ENCODE peak calls at places on chromosomes 2 and 18, in four cellular contexts. Z is A549, M is Peyer's patch, T is H1. I is an unnamed sample.
A peak's percentile ranks its signal among the peaks of the same experiment; 100 is the strongest.

GRCh38 chr2:2586068-2586776 is 255.1 kb upstream of the MYT1L start:
- DNase-seq in T (no peak), M (no peak), Z (no peak), I (no peak)

GRCh38 chr18:56245856-56246575 is 392.4 kb downstream of the TXNL1 start:
- DNase-seq in T (no peak), M (no peak), Z (peak; percentile 5), I (no peak)

GRCh38 chr2:118094503-118094902 is 6.2 kb downstream of the INSIG2 start:
- DNase-seq in T (no peak), M (no peak), Z (no peak), I (no peak)

GRCh38 chr2:172350844-172351480 is 76.4 kb upstream of the ITGA6 start:
- DNase-seq in T (no peak), Z (no peak), M (no peak), I (no peak)

GRCh38 chr2:9941196-9941995 is 10.1 kb upstream of the GRHL1 start:
- DNase-seq in T (no peak), M (no peak), Z (no peak), I (no peak)

GRCh38 chr2:160125828-160126227 is 63.4 kb upstream of the PLA2R1 start:
- DNase-seq in Z (no peak), M (no peak), T (no peak), I (no peak)

GRCh38 chr2:102114851-102115497 is 27.6 kb upstream of the IL1R1 start:
- DNase-seq in T (no peak), M (no peak), Z (no peak), I (no peak)

GRCh38 chr2:30412392-30413321 is 34.4 kb upstream of the LCLAT1 start:
- DNase-seq in Z (no peak), M (no peak), T (no peak), I (peak; percentile 85)

GRCh38 chr18:11655605-11655932 is 33.5 kb upstream of the GNAL start:
- DNase-seq in Z (no peak), T (no peak), M (no peak), I (no peak)

GRCh38 chr18:75204262-75204977 is 4.5 kb downstream of the PTGR3 start:
- DNase-seq in M (peak; percentile 68), T (no peak), Z (no peak), I (no peak)

GRCh38 chr2:11712866-11713265 is 33.6 kb upstream of the LPIN1 start:
- DNase-seq in M (no peak), Z (no peak), T (no peak), I (no peak)

GRCh38 chr2:208142255-208142924 is 3.6 kb downstream of the CRYGB start:
- DNase-seq in T (no peak), M (no peak), Z (no peak), I (no peak)

GRCh38 chr2:218710334-218710686 is 325 bp upstream of the TTLL4 start:
- DNase-seq in T (no peak), M (no peak), Z (no peak), I (no peak)

GRCh38 chr2:120262761-120263428 is 10.2 kb downstream of the RALB start:
- DNase-seq in Z (no peak), M (no peak), T (no peak), I (no peak)

GRCh38 chr18:72762505-72763122 is 105.2 kb downstream of the NETO1 start:
- DNase-seq in T (no peak), M (no peak), Z (peak; percentile 49), I (no peak)

GRCh38 chr2:98396745-98397355 is 47.8 kb upstream of the INPP4A start:
- DNase-seq in M (no peak), T (no peak), Z (no peak), I (no peak)

GRCh38 chr2:111072220-111072871 is 48.4 kb upstream of the BCL2L11 start:
- DNase-seq in Z (peak; percentile 44), T (no peak), M (no peak), I (no peak)

GRCh38 chr2:234203135-234203984 is 152.9 kb downstream of the SPP2 start:
- DNase-seq in T (no peak), M (no peak), Z (peak; percentile 94), I (no peak)

GRCh38 chr18:51153659-51154371 is 43.7 kb downstream of the MEX3C start:
- DNase-seq in Z (no peak), T (no peak), M (no peak), I (no peak)

GRCh38 chr2:181104512-181105121 is 124.2 kb downstream of the UBE2E3 start:
- DNase-seq in M (no peak), T (no peak), Z (peak; percentile 58), I (no peak)

GRCh38 chr18:34650121-34650545 is 60.0 kb upstream of the DTNA start:
- DNase-seq in Z (no peak), T (no peak), M (no peak), I (no peak)

GRCh38 chr2:25032094-25032493 is 9.8 kb upstream of the EFR3B start:
- DNase-seq in Z (no peak), M (no peak), T (no peak), I (no peak)

GRCh38 chr2:157923598-157923997 is 47.5 kb upstream of the ACVR1 start:
- DNase-seq in Z (no peak), M (no peak), T (no peak), I (no peak)

GRCh38 chr2:162885281-162886070 is 46.9 kb upstream of the KCNH7 start:
- DNase-seq in T (no peak), Z (no peak), M (no peak), I (no peak)

GRCh38 chr2:74498500-74499268 is 719 bp downstream of the LBX2 start:
- DNase-seq in T (no peak), M (peak; percentile 70), Z (peak; percentile 32), I (no peak)

GRCh38 chr2:121804340-121804739 is 48.9 kb downstream of the TSN start:
- DNase-seq in T (no peak), Z (no peak), M (no peak), I (no peak)

GRCh38 chr2:74186038-74186437 is 7.4 kb upstream of the MOB1A start:
- DNase-seq in M (no peak), T (no peak), Z (no peak), I (peak; percentile 68)

GRCh38 chr2:219743548-219743947 is 116.1 kb downstream of the SLC4A3 start:
- DNase-seq in M (no peak), Z (no peak), T (no peak), I (no peak)

GRCh38 chr2:84676295-84676694 is 160.0 kb downstream of the DNAH6 start:
- DNase-seq in M (no peak), T (no peak), Z (no peak), I (no peak)

GRCh38 chr18:76363451-76364120 is 131.5 kb downstream of the ZNF516 start:
- DNase-seq in Z (no peak), M (no peak), T (no peak), I (no peak)

GRCh38 chr2:109255594-109255993 is 126.6 kb downstream of the SH3RF3 start:
- DNase-seq in M (no peak), T (no peak), Z (no peak), I (no peak)

GRCh38 chr2:134087371-134087921 is 166.4 kb upstream of the MGAT5 start:
- DNase-seq in Z (no peak), M (no peak), T (no peak), I (no peak)

GRCh38 chr2:189300917-189301316 is 121.4 kb upstream of the COL5A2 start:
- DNase-seq in M (no peak), Z (no peak), T (no peak), I (no peak)

GRCh38 chr2:180753809-180754761 is 226.3 kb upstream of the UBE2E3 start:
- DNase-seq in Z (no peak), T (no peak), M (no peak), I (no peak)

GRCh38 chr2:40016151-40016885 is 237.3 kb upstream of the THUMPD2 start:
- DNase-seq in M (no peak), T (no peak), Z (no peak), I (no peak)

GRCh38 chr2:218003265-218003950 is 613 bp upstream of the TNS1 start:
- DNase-seq in Z (no peak), M (no peak), T (no peak), I (peak; percentile 85)

GRCh38 chr2:221915926-221916325 is 343.8 kb upstream of the EPHA4 start:
- DNase-seq in Z (no peak), T (no peak), M (no peak), I (no peak)

GRCh38 chr2:70645733-70646420 is 92.3 kb upstream of the TGFA start:
- DNase-seq in T (no peak), M (no peak), Z (peak; percentile 32), I (no peak)

GRCh38 chr2:175004980-175005832 is at the start of gene CHN1:
- DNase-seq in Z (peak; percentile 87), M (peak; percentile 67), T (no peak), I (peak; percentile 91)

GRCh38 chr2:41061371-41061770 is 609.5 kb upstream of the SLC8A1 start:
- DNase-seq in T (no peak), M (no peak), Z (no peak), I (no peak)

DNA sequence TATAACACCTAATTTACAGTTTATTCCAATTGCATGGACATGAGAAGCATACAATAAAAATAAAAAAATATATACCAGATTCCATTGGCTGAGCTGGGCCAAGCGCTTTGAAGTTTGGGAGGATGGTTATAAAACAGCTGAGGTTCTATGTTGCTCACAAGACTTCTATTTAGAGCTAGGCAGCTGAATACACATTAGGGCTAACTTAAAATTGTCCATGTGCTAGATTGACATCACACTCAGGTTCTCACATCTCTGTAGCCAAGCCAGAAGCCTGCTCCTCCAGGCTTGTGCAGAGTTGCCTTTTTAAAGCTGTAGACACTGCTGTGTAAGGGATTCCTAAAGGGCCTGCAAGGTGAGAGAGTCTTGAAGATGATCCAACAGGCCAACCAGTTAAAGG is 871.1 kb upstream of the FANCL start:
- DNase-seq in Z (no peak), M (no peak), T (no peak), I (no peak)
- TF ChIP-seq POLR2A in Z (no peak), M (no peak), T (no peak), I (no peak)

GRCh38 chr2:130390460-130391057 is 34.7 kb downstream of the PTPN18 start:
- DNase-seq in Z (no peak), M (no peak), T (no peak), I (peak; percentile 72)
- H3K4me1 ChIP-seq in Z (peaks cover 16% of the 10 kb centered on the region), M (no peaks in the 10 kb centered on the region), T (peaks cover 2% of the 10 kb centered on the region), I (peaks cover 16% of the 10 kb centered on the region)

GRCh38 chr2:168633895-168634294 is 168.5 kb upstream of the NOSTRIN start:
- DNase-seq in M (no peak), Z (no peak), T (no peak), I (no peak)
- H3K27ac ChIP-seq in M (no peak overlapping the region), Z (no peak overlapping the region), T (no peak overlapping the region), I (peak overlapping the region; percentile 71)

GRCh38 chr2:187553908-187554703 is at the start of gene TFPI:
- DNase-seq in Z (peak; percentile 70), T (no peak), M (no peak), I (no peak)
- TF ChIP-seq POLR2A in Z (no peak), T (no peak), M (no peak), I (no peak)

GRCh38 chr2:26765475-26766200 is 1.6 kb downstream of the SLC35F6 start:
- DNase-seq in T (no peak), M (no peak), Z (no peak), I (no peak)
- H3K4me1 ChIP-seq in T (peaks cover 3% of the 10 kb centered on the region), M (no peaks in the 10 kb centered on the region), Z (peaks cover 65% of the 10 kb centered on the region), I (peaks cover 69% of the 10 kb centered on the region)

GRCh38 chr2:38601061-38601460 is 1.7 kb downstream of the HNRNPLL start:
- DNase-seq in T (no peak), Z (no peak), M (no peak), I (no peak)
- H3K27ac ChIP-seq in T (no peak overlapping the region), Z (peak overlapping the region; percentile 97), M (peak overlapping the region; percentile 89), I (peak overlapping the region; percentile 86)

GRCh38 chr2:144524190-144524957 is 4.5 kb upstream of the ZEB2 start:
- DNase-seq in Z (no peak), M (peak; percentile 58), T (no peak), I (peak; percentile 80)
- TF ChIP-seq POLR2A in Z (no peak), M (no peak), T (no peak), I (no peak)

I was measured in sigmoid colon.